ENCODE peak calls at places on chromosomes 16 and 17, in nine cellular contexts. One of them, this sample, is unnamed.

GRCh38 chr16:8936421-8936820 is 27.3 kb downstream of the USP7 start:
- DNase-seq in CD8-positive, alpha-beta memory T cell: peak; percentile 82
- DNase-seq in fibroblast of the aortic adventitia: peak; percentile 27
- DNase-seq in activated T-cell treated with anti-CD3 and anti-CD28 coated beads, Interleukin-2, amount 50 U/mL, for 48 hours: peak; percentile 88
- DNase-seq in MCF 10A: peak; percentile 64
- DNase-seq in stimulated activated CD8-positive, alpha-beta memory T cell treated with anti-CD3 and anti-CD28 coated beads, Interleukin-2, amount 100 ng/mL, for 48 hours: peak; percentile 60
- DNase-seq in mucosa of descending colon: peak; percentile 72
- DNase-seq in Panc1: peak; percentile 32
- DNase-seq in NAMALWA: peak; percentile 81
- DNase-seq in this sample: peak; percentile 66

GRCh38 chr17:55793272-55793671 is 42.4 kb downstream of the PCTP start:
- DNase-seq in MCF 10A: no peak
- DNase-seq in NAMALWA: no peak
- DNase-seq in mucosa of descending colon: no peak
- DNase-seq in fibroblast of the aortic adventitia: no peak
- DNase-seq in CD8-positive, alpha-beta memory T cell: no peak
- DNase-seq in activated T-cell treated with anti-CD3 and anti-CD28 coated beads, Interleukin-2, amount 50 U/mL, for 48 hours: no peak
- DNase-seq in stimulated activated CD8-positive, alpha-beta memory T cell treated with anti-CD3 and anti-CD28 coated beads, Interleukin-2, amount 100 ng/mL, for 48 hours: no peak
- DNase-seq in Panc1: no peak
- DNase-seq in this sample: no peak

GRCh38 chr17:1714488-1714979 is 4.4 kb upstream of the TLCD2 start:
- DNase-seq in CD8-positive, alpha-beta memory T cell: no peak
- DNase-seq in Panc1: no peak
- DNase-seq in activated T-cell treated with anti-CD3 and anti-CD28 coated beads, Interleukin-2, amount 50 U/mL, for 48 hours: no peak
- DNase-seq in stimulated activated CD8-positive, alpha-beta memory T cell treated with anti-CD3 and anti-CD28 coated beads, Interleukin-2, amount 100 ng/mL, for 48 hours: no peak
- DNase-seq in fibroblast of the aortic adventitia: no peak
- DNase-seq in NAMALWA: no peak
- DNase-seq in mucosa of descending colon: peak; percentile 100
- DNase-seq in MCF 10A: peak; percentile 97
- DNase-seq in this sample: no peak

GRCh38 chr16:4477966-4478365 is 1.8 kb downstream of the HMOX2 start:
- DNase-seq in mucosa of descending colon: no peak
- DNase-seq in MCF 10A: peak; percentile 73
- DNase-seq in fibroblast of the aortic adventitia: peak; percentile 57
- DNase-seq in NAMALWA: peak; percentile 59
- DNase-seq in CD8-positive, alpha-beta memory T cell: no peak
- DNase-seq in stimulated activated CD8-positive, alpha-beta memory T cell treated with anti-CD3 and anti-CD28 coated beads, Interleukin-2, amount 100 ng/mL, for 48 hours: no peak
- DNase-seq in activated T-cell treated with anti-CD3 and anti-CD28 coated beads, Interleukin-2, amount 50 U/mL, for 48 hours: no peak
- DNase-seq in Panc1: no peak
- DNase-seq in this sample: peak; percentile 33

GRCh38 chr16:21703589-21704174 is 39.9 kb downstream of the OTOA start:
- DNase-seq in fibroblast of the aortic adventitia: no peak
- DNase-seq in CD8-positive, alpha-beta memory T cell: no peak
- DNase-seq in mucosa of descending colon: no peak
- DNase-seq in MCF 10A: peak; percentile 18
- DNase-seq in activated T-cell treated with anti-CD3 and anti-CD28 coated beads, Interleukin-2, amount 50 U/mL, for 48 hours: no peak
- DNase-seq in stimulated activated CD8-positive, alpha-beta memory T cell treated with anti-CD3 and anti-CD28 coated beads, Interleukin-2, amount 100 ng/mL, for 48 hours: no peak
- DNase-seq in NAMALWA: no peak
- DNase-seq in Panc1: no peak
- DNase-seq in this sample: no peak

GRCh38 chr16:23321206-23321875 is 19.2 kb downstream of the SCNN1B start:
- DNase-seq in Panc1: no peak
- DNase-seq in MCF 10A: no peak
- DNase-seq in CD8-positive, alpha-beta memory T cell: no peak
- DNase-seq in activated T-cell treated with anti-CD3 and anti-CD28 coated beads, Interleukin-2, amount 50 U/mL, for 48 hours: no peak
- DNase-seq in mucosa of descending colon: no peak
- DNase-seq in NAMALWA: no peak
- DNase-seq in stimulated activated CD8-positive, alpha-beta memory T cell treated with anti-CD3 and anti-CD28 coated beads, Interleukin-2, amount 100 ng/mL, for 48 hours: no peak
- DNase-seq in fibroblast of the aortic adventitia: no peak
- DNase-seq in this sample: no peak

GRCh38 chr17:16425698-16426659 is 10.6 kb downstream of the TRPV2 start:
- DNase-seq in Panc1: no peak
- DNase-seq in activated T-cell treated with anti-CD3 and anti-CD28 coated beads, Interleukin-2, amount 50 U/mL, for 48 hours: no peak
- DNase-seq in NAMALWA: no peak
- DNase-seq in CD8-positive, alpha-beta memory T cell: no peak
- DNase-seq in MCF 10A: no peak
- DNase-seq in fibroblast of the aortic adventitia: no peak
- DNase-seq in stimulated activated CD8-positive, alpha-beta memory T cell treated with anti-CD3 and anti-CD28 coated beads, Interleukin-2, amount 100 ng/mL, for 48 hours: no peak
- DNase-seq in mucosa of descending colon: no peak
- DNase-seq in this sample: no peak

GRCh38 chr17:44005865-44006580 is 1.6 kb downstream of the NAGS start:
- DNase-seq in Panc1: no peak
- DNase-seq in NAMALWA: no peak
- DNase-seq in fibroblast of the aortic adventitia: no peak
- DNase-seq in stimulated activated CD8-positive, alpha-beta memory T cell treated with anti-CD3 and anti-CD28 coated beads, Interleukin-2, amount 100 ng/mL, for 48 hours: no peak
- DNase-seq in CD8-positive, alpha-beta memory T cell: peak; percentile 62
- DNase-seq in mucosa of descending colon: peak; percentile 74
- DNase-seq in MCF 10A: no peak
- DNase-seq in activated T-cell treated with anti-CD3 and anti-CD28 coated beads, Interleukin-2, amount 50 U/mL, for 48 hours: peak; percentile 62
- DNase-seq in this sample: peak; percentile 33

GRCh38 chr17:44774271-44775135 is 15.7 kb downstream of the ADAM11 start:
- DNase-seq in MCF 10A: peak; percentile 89
- DNase-seq in fibroblast of the aortic adventitia: peak; percentile 65
- DNase-seq in activated T-cell treated with anti-CD3 and anti-CD28 coated beads, Interleukin-2, amount 50 U/mL, for 48 hours: peak; percentile 95
- DNase-seq in stimulated activated CD8-positive, alpha-beta memory T cell treated with anti-CD3 and anti-CD28 coated beads, Interleukin-2, amount 100 ng/mL, for 48 hours: peak; percentile 86
- DNase-seq in NAMALWA: peak; percentile 90
- DNase-seq in Panc1: no peak
- DNase-seq in mucosa of descending colon: peak; percentile 97
- DNase-seq in CD8-positive, alpha-beta memory T cell: peak; percentile 89
- DNase-seq in this sample: peak; percentile 89

GRCh38 chr16:14193316-14193871 is 122.3 kb downstream of the MRTFB start:
- DNase-seq in Panc1: no peak
- DNase-seq in activated T-cell treated with anti-CD3 and anti-CD28 coated beads, Interleukin-2, amount 50 U/mL, for 48 hours: peak; percentile 42
- DNase-seq in mucosa of descending colon: peak; percentile 25
- DNase-seq in NAMALWA: peak; percentile 61
- DNase-seq in stimulated activated CD8-positive, alpha-beta memory T cell treated with anti-CD3 and anti-CD28 coated beads, Interleukin-2, amount 100 ng/mL, for 48 hours: no peak
- DNase-seq in CD8-positive, alpha-beta memory T cell: no peak
- DNase-seq in MCF 10A: no peak
- DNase-seq in fibroblast of the aortic adventitia: no peak
- DNase-seq in this sample: peak; percentile 74

GRCh38 chr16:27515874-27516353 is 33.8 kb downstream of the GTF3C1 start:
- DNase-seq in NAMALWA: peak; percentile 62
- DNase-seq in fibroblast of the aortic adventitia: no peak
- DNase-seq in mucosa of descending colon: peak; percentile 23
- DNase-seq in CD8-positive, alpha-beta memory T cell: no peak
- DNase-seq in Panc1: no peak
- DNase-seq in stimulated activated CD8-positive, alpha-beta memory T cell treated with anti-CD3 and anti-CD28 coated beads, Interleukin-2, amount 100 ng/mL, for 48 hours: peak; percentile 13
- DNase-seq in MCF 10A: peak; percentile 32
- DNase-seq in activated T-cell treated with anti-CD3 and anti-CD28 coated beads, Interleukin-2, amount 50 U/mL, for 48 hours: peak; percentile 52
- DNase-seq in this sample: peak; percentile 46

GRCh38 chr17:38418693-38419507 is 9.4 kb upstream of the ARHGAP23 start:
- DNase-seq in Panc1: no peak
- DNase-seq in fibroblast of the aortic adventitia: no peak
- DNase-seq in stimulated activated CD8-positive, alpha-beta memory T cell treated with anti-CD3 and anti-CD28 coated beads, Interleukin-2, amount 100 ng/mL, for 48 hours: no peak
- DNase-seq in NAMALWA: peak; percentile 44
- DNase-seq in mucosa of descending colon: no peak
- DNase-seq in CD8-positive, alpha-beta memory T cell: no peak
- DNase-seq in MCF 10A: no peak
- DNase-seq in activated T-cell treated with anti-CD3 and anti-CD28 coated beads, Interleukin-2, amount 50 U/mL, for 48 hours: no peak
- DNase-seq in this sample: peak; percentile 43

GRCh38 chr16:85868495-85868894 is 30.5 kb upstream of the IRF8 start:
- DNase-seq in Panc1: no peak
- DNase-seq in fibroblast of the aortic adventitia: no peak
- DNase-seq in activated T-cell treated with anti-CD3 and anti-CD28 coated beads, Interleukin-2, amount 50 U/mL, for 48 hours: no peak
- DNase-seq in stimulated activated CD8-positive, alpha-beta memory T cell treated with anti-CD3 and anti-CD28 coated beads, Interleukin-2, amount 100 ng/mL, for 48 hours: no peak
- DNase-seq in mucosa of descending colon: no peak
- DNase-seq in CD8-positive, alpha-beta memory T cell: no peak
- DNase-seq in NAMALWA: no peak
- DNase-seq in MCF 10A: no peak
- DNase-seq in this sample: no peak

GRCh38 chr16:72222503-72222902 is 50.5 kb upstream of the PMFBP1 start:
- DNase-seq in MCF 10A: no peak
- DNase-seq in activated T-cell treated with anti-CD3 and anti-CD28 coated beads, Interleukin-2, amount 50 U/mL, for 48 hours: no peak
- DNase-seq in Panc1: no peak
- DNase-seq in CD8-positive, alpha-beta memory T cell: no peak
- DNase-seq in NAMALWA: no peak
- DNase-seq in mucosa of descending colon: no peak
- DNase-seq in fibroblast of the aortic adventitia: no peak
- DNase-seq in stimulated activated CD8-positive, alpha-beta memory T cell treated with anti-CD3 and anti-CD28 coated beads, Interleukin-2, amount 100 ng/mL, for 48 hours: no peak
- DNase-seq in this sample: no peak

GRCh38 chr16:27795992-27796614 is 246.2 kb downstream of the KATNIP start:
- DNase-seq in mucosa of descending colon: peak; percentile 78
- DNase-seq in activated T-cell treated with anti-CD3 and anti-CD28 coated beads, Interleukin-2, amount 50 U/mL, for 48 hours: peak; percentile 33
- DNase-seq in stimulated activated CD8-positive, alpha-beta memory T cell treated with anti-CD3 and anti-CD28 coated beads, Interleukin-2, amount 100 ng/mL, for 48 hours: no peak
- DNase-seq in MCF 10A: peak; percentile 51
- DNase-seq in Panc1: no peak
- DNase-seq in fibroblast of the aortic adventitia: peak; percentile 45
- DNase-seq in NAMALWA: no peak
- DNase-seq in CD8-positive, alpha-beta memory T cell: no peak
- DNase-seq in this sample: peak; percentile 29

GRCh38 chr17:79843475-79843916 is 4.3 kb upstream of the CBX4 start:
- DNase-seq in mucosa of descending colon: peak; percentile 51
- DNase-seq in Panc1: no peak
- DNase-seq in stimulated activated CD8-positive, alpha-beta memory T cell treated with anti-CD3 and anti-CD28 coated beads, Interleukin-2, amount 100 ng/mL, for 48 hours: no peak
- DNase-seq in MCF 10A: no peak
- DNase-seq in activated T-cell treated with anti-CD3 and anti-CD28 coated beads, Interleukin-2, amount 50 U/mL, for 48 hours: peak; percentile 52
- DNase-seq in CD8-positive, alpha-beta memory T cell: no peak
- DNase-seq in fibroblast of the aortic adventitia: no peak
- DNase-seq in NAMALWA: no peak
- DNase-seq in this sample: no peak

GRCh38 chr17:2547176-2547575 is 35.5 kb upstream of the METTL16 start:
- DNase-seq in activated T-cell treated with anti-CD3 and anti-CD28 coated beads, Interleukin-2, amount 50 U/mL, for 48 hours: no peak
- DNase-seq in MCF 10A: peak; percentile 87
- DNase-seq in mucosa of descending colon: no peak
- DNase-seq in Panc1: no peak
- DNase-seq in fibroblast of the aortic adventitia: peak; percentile 15
- DNase-seq in NAMALWA: no peak
- DNase-seq in stimulated activated CD8-positive, alpha-beta memory T cell treated with anti-CD3 and anti-CD28 coated beads, Interleukin-2, amount 100 ng/mL, for 48 hours: no peak
- DNase-seq in CD8-positive, alpha-beta memory T cell: no peak
- DNase-seq in this sample: no peak

GRCh38 chr16:74226361-74226979 is 70.1 kb upstream of the PSMD7 start:
- DNase-seq in activated T-cell treated with anti-CD3 and anti-CD28 coated beads, Interleukin-2, amount 50 U/mL, for 48 hours: no peak
- DNase-seq in fibroblast of the aortic adventitia: peak; percentile 13
- DNase-seq in MCF 10A: peak; percentile 14
- DNase-seq in CD8-positive, alpha-beta memory T cell: no peak
- DNase-seq in mucosa of descending colon: no peak
- DNase-seq in NAMALWA: peak; percentile 41
- DNase-seq in stimulated activated CD8-positive, alpha-beta memory T cell treated with anti-CD3 and anti-CD28 coated beads, Interleukin-2, amount 100 ng/mL, for 48 hours: no peak
- DNase-seq in Panc1: no peak
- DNase-seq in this sample: peak; percentile 13

GRCh38 chr17:76422860-76423259 is 30.1 kb downstream of the UBE2O start:
- DNase-seq in stimulated activated CD8-positive, alpha-beta memory T cell treated with anti-CD3 and anti-CD28 coated beads, Interleukin-2, amount 100 ng/mL, for 48 hours: no peak
- DNase-seq in mucosa of descending colon: no peak
- DNase-seq in fibroblast of the aortic adventitia: no peak
- DNase-seq in activated T-cell treated with anti-CD3 and anti-CD28 coated beads, Interleukin-2, amount 50 U/mL, for 48 hours: no peak
- DNase-seq in CD8-positive, alpha-beta memory T cell: no peak
- DNase-seq in Panc1: no peak
- DNase-seq in NAMALWA: no peak
- DNase-seq in MCF 10A: no peak
- DNase-seq in this sample: no peak

GRCh38 chr17:79305831-79306687 is 231.4 kb downstream of the ENGASE start:
- DNase-seq in CD8-positive, alpha-beta memory T cell: no peak
- DNase-seq in activated T-cell treated with anti-CD3 and anti-CD28 coated beads, Interleukin-2, amount 50 U/mL, for 48 hours: no peak
- DNase-seq in Panc1: no peak
- DNase-seq in NAMALWA: no peak
- DNase-seq in MCF 10A: no peak
- DNase-seq in stimulated activated CD8-positive, alpha-beta memory T cell treated with anti-CD3 and anti-CD28 coated beads, Interleukin-2, amount 100 ng/mL, for 48 hours: no peak
- DNase-seq in fibroblast of the aortic adventitia: peak; percentile 37
- DNase-seq in mucosa of descending colon: no peak
- DNase-seq in this sample: peak; percentile 46

GRCh38 chr17:2853722-2854580 is 57.7 kb downstream of the RAP1GAP2 start:
- DNase-seq in fibroblast of the aortic adventitia: no peak
- DNase-seq in CD8-positive, alpha-beta memory T cell: no peak
- DNase-seq in stimulated activated CD8-positive, alpha-beta memory T cell treated with anti-CD3 and anti-CD28 coated beads, Interleukin-2, amount 100 ng/mL, for 48 hours: no peak
- DNase-seq in MCF 10A: peak; percentile 28
- DNase-seq in mucosa of descending colon: peak; percentile 42
- DNase-seq in NAMALWA: peak; percentile 40
- DNase-seq in Panc1: no peak
- DNase-seq in activated T-cell treated with anti-CD3 and anti-CD28 coated beads, Interleukin-2, amount 50 U/mL, for 48 hours: peak; percentile 52
- DNase-seq in this sample: peak; percentile 62

GRCh38 chr17:77832180-77832560 is 126.3 kb upstream of the TNRC6C start:
- DNase-seq in Panc1: no peak
- DNase-seq in mucosa of descending colon: no peak
- DNase-seq in MCF 10A: no peak
- DNase-seq in CD8-positive, alpha-beta memory T cell: no peak
- DNase-seq in NAMALWA: no peak
- DNase-seq in activated T-cell treated with anti-CD3 and anti-CD28 coated beads, Interleukin-2, amount 50 U/mL, for 48 hours: no peak
- DNase-seq in fibroblast of the aortic adventitia: no peak
- DNase-seq in stimulated activated CD8-positive, alpha-beta memory T cell treated with anti-CD3 and anti-CD28 coated beads, Interleukin-2, amount 100 ng/mL, for 48 hours: no peak
- DNase-seq in this sample: no peak

GRCh38 chr16:19472487-19472886 is 49.4 kb downstream of the GDE1 start:
- DNase-seq in stimulated activated CD8-positive, alpha-beta memory T cell treated with anti-CD3 and anti-CD28 coated beads, Interleukin-2, amount 100 ng/mL, for 48 hours: no peak
- DNase-seq in mucosa of descending colon: no peak
- DNase-seq in NAMALWA: no peak
- DNase-seq in CD8-positive, alpha-beta memory T cell: no peak
- DNase-seq in activated T-cell treated with anti-CD3 and anti-CD28 coated beads, Interleukin-2, amount 50 U/mL, for 48 hours: no peak
- DNase-seq in fibroblast of the aortic adventitia: no peak
- DNase-seq in MCF 10A: peak; percentile 9
- DNase-seq in Panc1: no peak
- DNase-seq in this sample: no peak

GRCh38 chr17:42248351-42249179 is 27.6 kb downstream of the STAT5B start:
- DNase-seq in stimulated activated CD8-positive, alpha-beta memory T cell treated with anti-CD3 and anti-CD28 coated beads, Interleukin-2, amount 100 ng/mL, for 48 hours: peak; percentile 34
- DNase-seq in CD8-positive, alpha-beta memory T cell: peak; percentile 89
- DNase-seq in NAMALWA: peak; percentile 95
- DNase-seq in fibroblast of the aortic adventitia: peak; percentile 98
- DNase-seq in MCF 10A: no peak
- DNase-seq in mucosa of descending colon: peak; percentile 76
- DNase-seq in Panc1: no peak
- DNase-seq in activated T-cell treated with anti-CD3 and anti-CD28 coated beads, Interleukin-2, amount 50 U/mL, for 48 hours: peak; percentile 78
- DNase-seq in this sample: peak; percentile 86

GRCh38 chr17:31425646-31426045 is 34.2 kb downstream of the RAB11FIP4 start:
- DNase-seq in Panc1: no peak
- DNase-seq in activated T-cell treated with anti-CD3 and anti-CD28 coated beads, Interleukin-2, amount 50 U/mL, for 48 hours: no peak
- DNase-seq in stimulated activated CD8-positive, alpha-beta memory T cell treated with anti-CD3 and anti-CD28 coated beads, Interleukin-2, amount 100 ng/mL, for 48 hours: no peak
- DNase-seq in fibroblast of the aortic adventitia: no peak
- DNase-seq in mucosa of descending colon: no peak
- DNase-seq in CD8-positive, alpha-beta memory T cell: no peak
- DNase-seq in MCF 10A: no peak
- DNase-seq in NAMALWA: no peak
- DNase-seq in this sample: no peak

GRCh38 chr16:85512716-85513115 is 100.4 kb upstream of the GSE1 start:
- DNase-seq in mucosa of descending colon: no peak
- DNase-seq in stimulated activated CD8-positive, alpha-beta memory T cell treated with anti-CD3 and anti-CD28 coated beads, Interleukin-2, amount 100 ng/mL, for 48 hours: no peak
- DNase-seq in Panc1: no peak
- DNase-seq in activated T-cell treated with anti-CD3 and anti-CD28 coated beads, Interleukin-2, amount 50 U/mL, for 48 hours: no peak
- DNase-seq in NAMALWA: no peak
- DNase-seq in CD8-positive, alpha-beta memory T cell: no peak
- DNase-seq in MCF 10A: no peak
- DNase-seq in fibroblast of the aortic adventitia: no peak
- DNase-seq in this sample: no peak

GRCh38 chr17:66468241-66469087 is 166.1 kb downstream of the PRKCA start:
- DNase-seq in activated T-cell treated with anti-CD3 and anti-CD28 coated beads, Interleukin-2, amount 50 U/mL, for 48 hours: no peak
- DNase-seq in CD8-positive, alpha-beta memory T cell: no peak
- DNase-seq in mucosa of descending colon: peak; percentile 42
- DNase-seq in stimulated activated CD8-positive, alpha-beta memory T cell treated with anti-CD3 and anti-CD28 coated beads, Interleukin-2, amount 100 ng/mL, for 48 hours: no peak
- DNase-seq in fibroblast of the aortic adventitia: peak; percentile 33
- DNase-seq in NAMALWA: peak; percentile 19
- DNase-seq in MCF 10A: peak; percentile 67
- DNase-seq in Panc1: no peak
- DNase-seq in this sample: no peak

GRCh38 chr17:48973806-48974205 is 5.4 kb upstream of the GIP start:
- DNase-seq in NAMALWA: no peak
- DNase-seq in MCF 10A: no peak
- DNase-seq in CD8-positive, alpha-beta memory T cell: no peak
- DNase-seq in stimulated activated CD8-positive, alpha-beta memory T cell treated with anti-CD3 and anti-CD28 coated beads, Interleukin-2, amount 100 ng/mL, for 48 hours: no peak
- DNase-seq in mucosa of descending colon: no peak
- DNase-seq in Panc1: no peak
- DNase-seq in fibroblast of the aortic adventitia: no peak
- DNase-seq in activated T-cell treated with anti-CD3 and anti-CD28 coated beads, Interleukin-2, amount 50 U/mL, for 48 hours: no peak
- DNase-seq in this sample: no peak

GRCh38 chr16:26273607-26274006 is 581.8 kb downstream of the HS3ST4 start:
- DNase-seq in mucosa of descending colon: no peak
- DNase-seq in stimulated activated CD8-positive, alpha-beta memory T cell treated with anti-CD3 and anti-CD28 coated beads, Interleukin-2, amount 100 ng/mL, for 48 hours: no peak
- DNase-seq in Panc1: no peak
- DNase-seq in activated T-cell treated with anti-CD3 and anti-CD28 coated beads, Interleukin-2, amount 50 U/mL, for 48 hours: no peak
- DNase-seq in fibroblast of the aortic adventitia: no peak
- DNase-seq in NAMALWA: no peak
- DNase-seq in MCF 10A: no peak
- DNase-seq in CD8-positive, alpha-beta memory T cell: no peak
- DNase-seq in this sample: no peak

GRCh38 chr16:79037429-79038373 is 562.8 kb downstream of the MAF start:
- DNase-seq in NAMALWA: no peak
- DNase-seq in stimulated activated CD8-positive, alpha-beta memory T cell treated with anti-CD3 and anti-CD28 coated beads, Interleukin-2, amount 100 ng/mL, for 48 hours: no peak
- DNase-seq in fibroblast of the aortic adventitia: no peak
- DNase-seq in CD8-positive, alpha-beta memory T cell: no peak
- DNase-seq in Panc1: no peak
- DNase-seq in activated T-cell treated with anti-CD3 and anti-CD28 coated beads, Interleukin-2, amount 50 U/mL, for 48 hours: no peak
- DNase-seq in mucosa of descending colon: peak; percentile 18
- DNase-seq in MCF 10A: no peak
- DNase-seq in this sample: no peak

GRCh38 chr17:47870042-47870441 is 19.1 kb upstream of the SP6 start:
- DNase-seq in CD8-positive, alpha-beta memory T cell: no peak
- DNase-seq in fibroblast of the aortic adventitia: no peak
- DNase-seq in Panc1: no peak
- DNase-seq in activated T-cell treated with anti-CD3 and anti-CD28 coated beads, Interleukin-2, amount 50 U/mL, for 48 hours: no peak
- DNase-seq in NAMALWA: no peak
- DNase-seq in mucosa of descending colon: no peak
- DNase-seq in MCF 10A: no peak
- DNase-seq in stimulated activated CD8-positive, alpha-beta memory T cell treated with anti-CD3 and anti-CD28 coated beads, Interleukin-2, amount 100 ng/mL, for 48 hours: no peak
- DNase-seq in this sample: no peak

This sample was measured in OCI-LY7.